ENCODE peak calls at places on chromosome 5, in six cellular contexts. F is neuronal stem cell, W is lower lobe of right lung, S is vagina, N is foreskin keratinocyte, L is astrocyte. Y is an unnamed sample. For H3K4me1, the result is how much of the 10 kb centered on the place peaks cover.

GRCh38 chr5:6583049-6583880 is 49.6 kb downstream of the NSUN2 start:
- DNase-seq in F (peak), W (no peak), S (peak), N (no peak), L (no peak), Y (peak)

GRCh38 chr5:111348659-111349058 is 124.5 kb downstream of the CAMK4 start:
- DNase-seq in F (no peak), W (no peak), S (no peak), N (no peak), L (peak), Y (no peak)

GRCh38 chr5:1293416-1293996 is 1.4 kb downstream of the TERT start:
- DNase-seq in F (no peak), W (no peak), S (no peak), N (no peak), L (no peak), Y (no peak)

GRCh38 chr5:167950126-167950721 is 341.2 kb upstream of the WWC1 start:
- DNase-seq in F (no peak), W (no peak), S (no peak), N (peak), L (peak), Y (no peak)

GRCh38 chr5:28313543-28314334 is 1275.4 kb upstream of the CDH9 start:
- DNase-seq in F (no peak), W (no peak), S (no peak), N (peak), L (peak), Y (no peak)

GRCh38 chr5:92017786-92018185 is 634.7 kb upstream of the ARRDC3 start:
- DNase-seq in F (no peak), W (no peak), S (no peak), N (peak), L (peak), Y (no peak)

GRCh38 chr5:1321576-1321975 is 23.3 kb downstream of the CLPTM1L start:
- DNase-seq in F (no peak), W (peak), S (no peak), N (no peak), L (no peak), Y (peak)

GRCh38 chr5:131224387-131225191 is 39.3 kb upstream of the CDC42SE2 start:
- DNase-seq in F (no peak), W (peak), S (no peak), N (no peak), L (no peak), Y (peak)

GRCh38 chr5:62127098-62127736 is 178.8 kb upstream of the KIF2A start:
- DNase-seq in F (no peak), W (no peak), S (no peak), N (no peak), L (no peak), Y (no peak)

GRCh38 chr5:21152611-21153010 is 1164.6 kb upstream of the CDH18 start:
- DNase-seq in F (no peak), W (no peak), S (no peak), N (peak), L (peak), Y (no peak)

GRCh38 chr5:151811593-151812321 is 40.0 kb downstream of the G3BP1 start:
- DNase-seq in F (no peak), W (no peak), S (no peak), N (no peak), L (peak), Y (no peak)

GRCh38 chr5:36624277-36624676 is 17.9 kb downstream of the SLC1A3 start:
- DNase-seq in F (no peak), W (no peak), S (no peak), N (no peak), L (no peak), Y (no peak)

GRCh38 chr5:34905564-34905963 is 9.7 kb downstream of the RAD1 start:
- DNase-seq in F (no peak), W (no peak), S (no peak), N (no peak), L (no peak), Y (no peak)

GRCh38 chr5:84249918-84250635 is 134.6 kb downstream of the EDIL3 start:
- DNase-seq in F (peak), W (no peak), S (no peak), N (peak), L (peak), Y (no peak)

GRCh38 chr5:73367650-73368049 is 80.9 kb downstream of the FOXD1 start:
- DNase-seq in F (no peak), W (no peak), S (no peak), N (no peak), L (peak), Y (no peak)

GRCh38 chr5:158812381-158812780 is 287.3 kb downstream of the EBF1 start:
- DNase-seq in F (no peak), W (no peak), S (no peak), N (no peak), L (no peak), Y (peak)

GRCh38 chr5:131671994-131672655 is 37.1 kb upstream of the RAPGEF6 start:
- DNase-seq in F (peak), W (no peak), S (no peak), N (no peak), L (peak), Y (no peak)

GRCh38 chr5:159910207-159910842 is 6.0 kb upstream of the ADRA1B start:
- DNase-seq in F (no peak), W (no peak), S (no peak), N (no peak), L (no peak), Y (no peak)

GRCh38 chr5:140108093-140109049 is 5.5 kb upstream of the PURA start:
- DNase-seq in F (no peak), W (peak), S (no peak), N (peak), L (no peak), Y (peak)

GRCh38 chr5:136424835-136425694 is 59.7 kb upstream of the TRPC7 start:
- DNase-seq in F (peak), W (peak), S (no peak), N (no peak), L (peak), Y (peak)

GRCh38 chr5:14445581-14446290 is 135.9 kb upstream of the OTULINL start:
- DNase-seq in F (peak), W (no peak), S (no peak), N (no peak), L (peak), Y (no peak)

GRCh38 chr5:149201121-149201637 is 59.9 kb downstream of the ABLIM3 start:
- DNase-seq in F (no peak), W (no peak), S (no peak), N (no peak), L (no peak), Y (no peak)

GRCh38 chr5:141638771-141639170 is 2.0 kb downstream of the RELL2 start:
- DNase-seq in F (no peak), W (no peak), S (no peak), N (no peak), L (no peak), Y (no peak)

GRCh38 chr5:56064984-56065383 is 70.2 kb upstream of the IL6ST start:
- DNase-seq in F (no peak), W (no peak), S (no peak), N (no peak), L (no peak), Y (no peak)

GRCh38 chr5:140383300-140383699 is 18.3 kb upstream of the ANKHD1 start:
- DNase-seq in F (no peak), W (no peak), S (no peak), N (no peak), L (no peak), Y (no peak)

GRCh38 chr5:127892467-127893207 is 189.4 kb downstream of the CCDC192 start:
- DNase-seq in F (no peak), W (no peak), S (no peak), N (peak), L (peak), Y (no peak)

GRCh38 chr5:80871541-80871961 is 88.6 kb upstream of the RASGRF2 start:
- DNase-seq in F (no peak), W (no peak), S (no peak), N (peak), L (peak), Y (no peak)

GRCh38 chr5:84650448-84650847 is 265.8 kb upstream of the EDIL3 start:
- DNase-seq in F (no peak), W (no peak), S (no peak), N (no peak), L (no peak), Y (no peak)

GRCh38 chr5:149113669-149114068 is 27.6 kb upstream of the ABLIM3 start:
- DNase-seq in F (no peak), W (no peak), S (no peak), N (peak), L (peak), Y (no peak)

GRCh38 chr5:53749611-53750010 is 189.2 kb downstream of the NDUFS4 start:
- DNase-seq in F (no peak), W (no peak), S (no peak), N (no peak), L (peak), Y (no peak)

GRCh38 chr5:135645336-135645735 is 66.5 kb upstream of the CXCL14 start:
- DNase-seq in F (no peak), W (no peak), S (peak), N (no peak), L (no peak), Y (no peak)

GRCh38 chr5:17225551-17225950 is 8.1 kb downstream of the BASP1 start:
- DNase-seq in F (no peak), W (no peak), S (no peak), N (no peak), L (no peak), Y (no peak)

GRCh38 chr5:131068893-131069643 is 96.0 kb downstream of the HINT1 start:
- DNase-seq in F (no peak), W (no peak), S (no peak), N (no peak), L (no peak), Y (no peak)

GRCh38 chr5:119411935-119412623 is 40.2 kb upstream of the HSD17B4 start:
- DNase-seq in F (peak), W (no peak), S (no peak), N (no peak), L (peak), Y (no peak)

GRCh38 chr5:179371123-179371515 is 25.9 kb upstream of the ADAMTS2 start:
- DNase-seq in F (no peak), W (no peak), S (no peak), N (no peak), L (no peak), Y (no peak)

GRCh38 chr5:147393866-147394265 is 116.0 kb downstream of the DPYSL3 start:
- DNase-seq in F (no peak), W (no peak), S (no peak), N (no peak), L (no peak), Y (no peak)

GRCh38 chr5:94691947-94692346 is 73.5 kb downstream of the SLF1 start:
- DNase-seq in F (no peak), W (no peak), S (no peak), N (no peak), L (peak), Y (no peak)

GRCh38 chr5:67281874-67282273 is 85.3 kb upstream of the CD180 start:
- DNase-seq in F (no peak), W (no peak), S (no peak), N (no peak), L (no peak), Y (no peak)

GRCh38 chr5:79241535-79241979 is 5.6 kb downstream of the JMY start:
- DNase-seq in F (no peak), W (no peak), S (no peak), N (no peak), L (no peak), Y (no peak)

GRCh38 chr5:79237735-79238560 is 2.0 kb downstream of the JMY start:
- DNase-seq in F (no peak), W (no peak), S (no peak), N (peak), L (no peak), Y (no peak)

GRCh38 chr5:79242242-79243039 is 6.5 kb downstream of the JMY start:
- DNase-seq in F (no peak), W (no peak), S (no peak), N (no peak), L (no peak), Y (no peak)

GRCh38 chr5:79240561-79240960 is 4.6 kb downstream of the JMY start:
- DNase-seq in F (no peak), W (no peak), S (peak), N (no peak), L (no peak), Y (no peak)

GRCh38 chr5:79243224-79243623 is 7.3 kb downstream of the JMY start:
- DNase-seq in F (no peak), W (no peak), S (peak), N (no peak), L (no peak), Y (no peak)
- H3K4me1 ChIP-seq in F (under half), W (under half), S (half or more), N (under half), L (under half), Y (under half)

GRCh38 chr5:32168460-32169033 is 5.6 kb downstream of the GOLPH3 start:
- DNase-seq in F (no peak), W (no peak), S (no peak), N (no peak), L (no peak), Y (no peak)
- H3K4me1 ChIP-seq in F (under half), W (half or more), S (half or more), N (under half), L (under half), Y (under half)

GRCh38 chr5:90985341-90985740 is 397.8 kb downstream of the ARRDC3 start:
- DNase-seq in F (no peak), W (no peak), S (no peak), N (no peak), L (peak), Y (no peak)
- H3K4me1 ChIP-seq in F (under half), W (under half), S (under half), N (under half), L (under half), Y (under half)

GRCh38 chr5:32439086-32439642 is 5.4 kb downstream of the ZFR start:
- DNase-seq in F (no peak), W (no peak), S (no peak), N (no peak), L (no peak), Y (no peak)
- H3K4me1 ChIP-seq in F (under half), W (half or more), S (half or more), N (under half), L (under half), Y (half or more)

GRCh38 chr5:177427211-177427822 is 841 bp downstream of the GRK6 start:
- DNase-seq in F (no peak), W (no peak), S (no peak), N (no peak), L (no peak), Y (no peak)
- H3K4me1 ChIP-seq in F (under half), W (half or more), S (half or more), N (under half), L (under half), Y (under half)

GRCh38 chr5:95988094-95988493 is 26.4 kb upstream of the ELL2 start:
- DNase-seq in F (peak), W (no peak), S (no peak), N (no peak), L (no peak), Y (no peak)

GRCh38 chr5:95985249-95985648 is 23.6 kb upstream of the ELL2 start:
- DNase-seq in F (no peak), W (no peak), S (no peak), N (no peak), L (no peak), Y (no peak)

GRCh38 chr5:95986937-95987520 is 25.4 kb upstream of the ELL2 start:
- DNase-seq in F (no peak), W (no peak), S (no peak), N (no peak), L (no peak), Y (no peak)

GRCh38 chr5:95984287-95984938 is 22.8 kb upstream of the ELL2 start:
- DNase-seq in F (no peak), W (no peak), S (no peak), N (no peak), L (peak), Y (no peak)

GRCh38 chr5:95986001-95986400 is 24.4 kb upstream of the ELL2 start:
- DNase-seq in F (no peak), W (no peak), S (no peak), N (no peak), L (peak), Y (no peak)
- H3K4me1 ChIP-seq in F (under half), W (under half), S (under half), N (under half), L (under half), Y (under half)

DNA sequence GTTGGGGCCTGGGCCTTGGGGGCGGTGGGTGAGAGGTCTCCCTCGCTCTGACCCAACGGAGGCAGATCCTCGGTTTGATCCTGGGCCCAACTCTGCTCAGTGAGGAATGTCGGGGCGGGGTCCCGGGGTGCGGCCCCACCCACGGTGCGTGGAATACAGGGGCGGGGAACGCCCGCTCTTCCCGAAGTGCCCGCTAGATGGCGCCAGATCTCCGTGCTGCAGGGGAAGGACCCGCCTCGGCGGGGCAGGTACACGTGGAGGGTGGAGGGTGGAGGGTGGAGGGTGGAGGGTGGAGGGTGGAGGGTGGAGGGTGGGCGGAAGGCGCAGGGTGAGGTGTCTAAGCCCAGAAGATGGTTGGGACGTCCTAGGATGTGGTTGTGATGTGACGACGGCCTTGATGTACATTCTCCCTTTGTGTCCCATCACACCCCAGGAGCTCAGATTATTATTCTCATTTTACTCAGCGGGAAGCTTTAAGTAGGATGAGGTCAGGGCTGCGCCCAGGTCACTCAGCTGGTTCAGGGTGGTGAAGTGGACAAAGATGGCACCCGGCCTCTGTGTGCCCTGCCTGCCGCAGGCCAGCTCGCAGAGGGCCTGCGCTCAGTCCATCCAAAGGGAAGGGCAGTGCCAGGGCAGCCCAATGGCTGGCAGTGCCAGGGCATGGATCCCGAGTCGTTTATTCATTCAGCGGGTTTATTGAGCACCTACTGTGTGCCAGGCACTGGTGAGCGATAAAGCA is 9.4 kb upstream of the RPS14 start:
- DNase-seq in F (peak), W (peak), S (no peak), N (no peak), L (no peak), Y (peak)
- H3K4me1 ChIP-seq in F (under half), W (under half), S (under half), N (under half), L (under half), Y (under half)

GRCh38 chr5:172901012-172901780 is 58.0 kb upstream of the RPL26L1 start:
- DNase-seq in F (no peak), W (no peak), S (no peak), N (no peak), L (peak), Y (peak)
- H3K4me1 ChIP-seq in F (under half), W (half or more), S (half or more), N (under half), L (half or more), Y (under half)

DNA sequence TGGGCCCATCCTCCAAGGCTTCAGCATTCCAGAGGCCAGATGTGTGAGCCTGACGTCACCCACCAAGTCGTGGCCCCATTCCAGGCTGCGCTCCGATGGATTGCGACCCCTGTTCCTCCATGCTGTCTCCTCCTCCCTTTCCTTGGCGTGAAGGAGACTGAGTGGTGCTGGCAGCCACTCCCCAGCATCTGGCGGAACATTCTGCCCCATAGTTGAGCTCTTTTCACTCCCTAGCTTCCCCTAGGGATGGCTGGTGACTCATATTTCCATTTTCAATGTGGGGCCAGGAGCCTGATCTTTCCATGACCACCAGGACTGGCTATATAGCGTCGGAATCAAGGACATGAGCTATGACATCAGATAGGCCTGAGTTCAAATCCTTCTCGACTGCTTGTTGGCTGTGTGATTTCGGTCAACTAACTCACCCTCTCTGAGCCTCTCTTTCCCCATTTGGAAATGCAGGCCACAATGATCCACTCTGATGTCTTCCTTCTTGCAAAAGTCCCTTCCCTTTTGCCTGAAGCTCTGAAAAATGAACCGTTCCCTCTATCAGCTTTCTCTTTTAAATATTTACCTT is 24.5 kb upstream of the DUSP1 start:
- DNase-seq in F (no peak), W (peak), S (peak), N (no peak), L (peak), Y (peak)
- H3K4me1 ChIP-seq in F (under half), W (half or more), S (half or more), N (under half), L (half or more), Y (under half)

GRCh38 chr5:134530375-134531077 is 5.1 kb downstream of the JADE2 start:
- DNase-seq in F (no peak), W (no peak), S (no peak), N (no peak), L (no peak), Y (no peak)

GRCh38 chr5:134536876-134537275 is 11.4 kb downstream of the JADE2 start:
- DNase-seq in F (no peak), W (no peak), S (no peak), N (no peak), L (no peak), Y (no peak)

GRCh38 chr5:134534726-134535110 is 9.2 kb downstream of the JADE2 start:
- DNase-seq in F (no peak), W (no peak), S (no peak), N (no peak), L (no peak), Y (no peak)

GRCh38 chr5:134534058-134534725 is 8.7 kb downstream of the JADE2 start:
- DNase-seq in F (no peak), W (no peak), S (no peak), N (no peak), L (no peak), Y (no peak)

DNA sequence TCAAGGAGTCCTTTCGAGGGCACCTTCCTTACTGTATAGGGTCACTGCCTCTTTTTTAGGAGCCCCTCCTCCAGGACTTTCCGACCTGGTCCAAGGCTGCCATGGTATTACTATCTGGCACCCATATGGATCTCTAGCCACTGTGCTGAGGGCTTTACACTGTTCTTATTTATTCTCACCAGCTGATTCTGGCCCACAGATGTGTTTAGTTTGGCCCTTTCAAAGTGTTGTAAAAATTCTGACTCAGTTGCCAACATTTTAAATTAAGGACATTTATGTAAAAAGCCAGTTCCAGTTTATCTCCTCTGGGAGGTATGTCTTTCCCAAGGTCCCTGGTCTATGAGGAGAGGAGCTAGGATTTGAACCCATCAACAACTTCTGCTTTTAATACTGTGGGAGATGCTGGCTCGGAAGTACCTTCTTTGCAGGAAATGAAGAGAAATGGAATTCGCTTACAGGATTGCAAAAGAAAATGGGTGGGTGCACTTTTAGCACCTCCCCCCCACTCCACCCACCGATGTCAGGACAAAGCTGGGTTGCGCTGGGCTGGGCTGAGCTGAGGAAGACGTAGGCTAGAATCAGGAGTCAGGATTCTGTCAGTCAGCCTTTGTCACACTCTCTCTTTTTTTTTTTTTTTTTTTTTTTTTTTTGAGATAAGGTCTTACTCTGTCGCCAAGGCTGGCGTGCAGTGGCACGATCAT is 7.8 kb downstream of the JADE2 start:
- DNase-seq in F (no peak), W (peak), S (no peak), N (no peak), L (no peak), Y (no peak)
- H3K4me1 ChIP-seq in F (under half), W (half or more), S (half or more), N (under half), L (under half), Y (under half)

Y was measured in mucosa of descending colon.